ENCODE peak calls at places on chromosomes 11 and 22, in four cellular contexts. Q is GM12878, X is HepG2, H is endothelial cell of umbilical vein. O is an unnamed sample.

GRCh38 chr11:120130991-120131760 is 6.7 kb downstream of the TRIM29 start:
- DNase-seq in Q (no peak), X (no peak), H (no peak), O (no peak)

GRCh38 chr11:61345954-61346814 is 13.2 kb downstream of the TKFC start:
- DNase-seq in X (no peak), H (no peak), Q (no peak), O (no peak)

GRCh38 chr11:116078101-116078561 is 573.9 kb upstream of the CADM1 start:
- DNase-seq in H (no peak), X (peak; percentile 15), Q (no peak), O (no peak)

GRCh38 chr11:12469451-12469850 is 92.1 kb downstream of the PARVA start:
- DNase-seq in X (no peak), H (peak; percentile 65), Q (no peak), O (no peak)

GRCh38 chr11:2767071-2767470 is 67.3 kb upstream of the KCNQ1OT1 start:
- DNase-seq in X (peak; percentile 29), Q (no peak), H (no peak), O (no peak)

GRCh38 chr22:34111210-34111824 is 191.0 kb upstream of the LARGE1 start:
- DNase-seq in Q (no peak), H (no peak), X (peak; percentile 22), O (peak; percentile 7)

GRCh38 chr11:117333921-117334320 is 6.3 kb downstream of the CEP164 start:
- DNase-seq in X (no peak), H (no peak), Q (no peak), O (no peak)

GRCh38 chr11:76577921-76578654 is 92.5 kb downstream of the LRRC32 start:
- DNase-seq in X (no peak), H (no peak), Q (no peak), O (no peak)

GRCh38 chr22:42939941-42940653 is 74.9 kb downstream of the PACSIN2 start:
- DNase-seq in X (peak; percentile 88), H (peak; percentile 95), Q (no peak), O (no peak)

GRCh38 chr11:66131937-66132632 is 62.0 kb downstream of the PACS1 start:
- DNase-seq in H (no peak), X (no peak), Q (no peak), O (no peak)

GRCh38 chr22:46560696-46561295 is 23.4 kb upstream of the CELSR1 start:
- DNase-seq in X (no peak), H (no peak), Q (no peak), O (no peak)

GRCh38 chr11:76787911-76788596 is 4.9 kb downstream of the TSKU start:
- DNase-seq in Q (no peak), X (peak; percentile 75), H (no peak), O (peak; percentile 80)

GRCh38 chr22:47396105-47396504 is 633.7 kb downstream of the TBC1D22A start:
- DNase-seq in Q (no peak), H (no peak), X (no peak), O (no peak)

GRCh38 chr11:92675303-92675702 is 294.1 kb upstream of the MTNR1B start:
- DNase-seq in H (no peak), X (no peak), Q (no peak), O (no peak)

GRCh38 chr11:105219670-105220069 is 80.1 kb upstream of the CARD18 start:
- DNase-seq in H (no peak), X (no peak), Q (no peak), O (no peak)

GRCh38 chr22:41563051-41563711 is 2.4 kb downstream of the CSDC2 start:
- DNase-seq in H (peak; percentile 31), X (peak; percentile 43), Q (no peak), O (peak; percentile 57)

GRCh38 chr22:50548046-50548912 is 2.6 kb downstream of the KLHDC7B start:
- DNase-seq in X (no peak), H (no peak), Q (no peak), O (no peak)

GRCh38 chr11:17796154-17796553 is 61.6 kb downstream of the KCNC1 start:
- DNase-seq in Q (no peak), H (no peak), X (no peak), O (no peak)

GRCh38 chr11:9906043-9906791 is 242.3 kb downstream of the SWAP70 start:
- DNase-seq in H (peak; percentile 71), Q (no peak), X (peak; percentile 56), O (no peak)

DNA sequence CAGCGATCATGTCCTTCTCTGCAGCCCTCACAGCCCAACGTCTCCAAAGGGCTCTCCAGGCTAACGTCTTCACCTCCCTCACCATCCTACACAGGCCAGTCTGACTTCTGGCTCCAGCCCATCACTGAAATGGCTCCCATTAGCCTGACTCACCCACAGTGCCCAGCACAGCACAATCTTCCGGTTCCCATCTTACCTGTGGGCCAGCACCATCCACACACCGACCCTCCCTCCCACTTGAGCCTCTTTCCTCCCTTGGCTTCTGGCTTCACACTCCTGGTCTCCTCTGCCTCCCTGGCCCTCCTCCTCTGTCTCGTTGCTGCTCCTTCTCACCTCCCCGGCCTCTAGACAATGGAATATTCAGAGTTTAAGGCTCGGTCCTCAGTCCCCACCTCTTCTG is 51.2 kb downstream of the PDE2A start:
- DNase-seq in X (no peak), Q (no peak), H (no peak), O (no peak)
- H3K4me1 ChIP-seq in X (peaks cover 26% of the 10 kb centered on the region), Q (no peaks in the 10 kb centered on the region), H (peaks cover 19% of the 10 kb centered on the region), O (peaks cover 18% of the 10 kb centered on the region)

GRCh38 chr11:60098508-60098907 is 10.0 kb downstream of the MS4A2 start:
- DNase-seq in H (peak; percentile 94), Q (no peak), X (peak; percentile 67), O (no peak)
- TF ChIP-seq MYC in H (no peak), Q (no peak), X (no peak), O (no peak)

GRCh38 chr22:35409783-35410662 is 10.1 kb downstream of the MCM5 start:
- DNase-seq in Q (peak; percentile 91), X (no peak), H (no peak), O (no peak)

GRCh38 chr22:35411112-35411511 is 11.2 kb downstream of the MCM5 start:
- DNase-seq in X (no peak), H (no peak), Q (peak; percentile 67), O (no peak)

GRCh38 chr22:35417606-35418005 is 17.7 kb downstream of the MCM5 start:
- DNase-seq in H (no peak), Q (no peak), X (no peak), O (no peak)

GRCh38 chr22:35410663-35411034 is 10.7 kb downstream of the MCM5 start:
- DNase-seq in H (no peak), Q (no peak), X (no peak), O (no peak)

DNA sequence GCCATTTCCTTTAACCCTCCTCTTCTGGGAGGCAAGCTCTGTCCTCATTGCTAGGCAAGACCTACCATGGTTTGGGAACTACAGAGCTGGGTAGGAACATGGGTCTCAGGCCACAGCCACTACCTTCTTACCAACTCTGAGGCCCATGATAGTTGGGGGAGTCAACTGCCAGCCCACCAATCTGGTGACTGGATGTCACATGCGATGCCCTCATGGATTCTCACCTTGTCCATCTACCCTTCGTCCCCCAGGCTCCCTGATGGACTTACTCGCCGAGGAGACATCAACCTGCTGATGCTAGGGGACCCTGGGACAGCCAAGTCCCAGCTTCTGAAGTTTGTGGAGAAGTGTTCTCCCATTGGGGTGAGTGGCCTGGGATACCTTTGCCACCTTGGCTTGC is 13.7 kb downstream of the MCM5 start:
- DNase-seq in Q (no peak), H (no peak), X (no peak), O (no peak)
- H3K9ac ChIP-seq in Q (no peak overlapping the region), H (no peak overlapping the region), X (no peak overlapping the region), O (no peak overlapping the region)

GRCh38 chr22:48443680-48444079 is 1384.0 kb downstream of the BRD1 start:
- DNase-seq in H (no peak), Q (no peak), X (no peak), O (no peak)
- H3K4me1 ChIP-seq in H (no peaks in the 10 kb centered on the region), Q (no peaks in the 10 kb centered on the region), X (no peaks in the 10 kb centered on the region), O (no peaks in the 10 kb centered on the region)

DNA sequence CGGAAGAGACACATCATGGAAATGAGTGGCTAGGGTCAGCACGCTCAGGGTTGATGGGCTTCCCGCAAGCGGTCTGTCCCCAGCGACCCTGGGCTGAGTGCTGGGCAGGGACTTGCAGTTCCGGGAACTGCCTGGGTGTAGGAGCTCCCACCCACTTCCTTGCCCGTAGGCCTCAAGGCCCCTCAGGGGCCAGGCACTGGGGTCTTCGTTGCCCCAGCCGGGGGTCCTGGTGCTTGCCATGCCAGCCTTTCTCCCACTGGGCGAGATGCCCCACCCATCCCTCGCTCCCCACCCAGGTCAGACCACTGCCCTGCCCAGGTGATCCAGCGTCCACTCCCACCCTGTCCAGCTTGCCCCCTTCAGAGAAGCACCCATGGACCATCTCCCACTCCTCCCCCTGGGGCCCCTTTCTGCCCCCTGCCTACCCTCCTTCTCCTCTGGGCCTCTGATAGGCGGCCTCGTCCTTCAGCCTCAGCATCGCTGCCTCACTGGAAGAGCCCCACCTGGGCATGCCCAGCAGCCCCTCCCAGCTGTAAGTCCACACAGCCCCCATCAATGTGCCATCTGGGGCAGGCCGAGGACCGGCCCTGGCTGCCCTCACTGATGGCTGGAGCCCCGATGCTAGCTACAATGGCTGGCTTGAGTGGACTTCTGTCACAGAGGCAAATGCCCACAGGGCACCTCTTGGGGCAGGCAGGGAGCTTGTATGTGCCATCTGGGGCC is 17.8 kb upstream of the DGCR8 start:
- DNase-seq in H (no peak), Q (no peak), X (no peak), O (no peak)
- TF ChIP-seq MYC in H (no peak), Q (no peak), X (no peak), O (no peak)